ENCODE peak calls at places on chromosome 9, in four cellular contexts. One of them, this sample, is unnamed.

GRCh38 chr9:34554211-34555001 is 31.6 kb upstream of the ENHO start:
- DNase-seq in iris pigment epithelial cell: no peak
- DNase-seq in stimulated activated CD4-positive, alpha-beta T cell treated with anti-CD3 and anti-CD28 coated beads, Interleukin-2, amount 100 ng/mL, for 24 hours: no peak
- DNase-seq in stimulated activated CD8-positive, alpha-beta memory T cell treated with anti-CD3 and anti-CD28 coated beads, Interleukin-2, amount 100 ng/mL, for 48 hours: no peak
- DNase-seq in this sample: no peak

GRCh38 chr9:69376651-69377050 is 51.6 kb downstream of the ENTREP1 start:
- DNase-seq in iris pigment epithelial cell: peak
- DNase-seq in stimulated activated CD8-positive, alpha-beta memory T cell treated with anti-CD3 and anti-CD28 coated beads, Interleukin-2, amount 100 ng/mL, for 48 hours: no peak
- DNase-seq in stimulated activated CD4-positive, alpha-beta T cell treated with anti-CD3 and anti-CD28 coated beads, Interleukin-2, amount 100 ng/mL, for 24 hours: no peak
- DNase-seq in this sample: no peak

GRCh38 chr9:93089481-93089991 is 6.5 kb upstream of the CARD19 start:
- DNase-seq in stimulated activated CD4-positive, alpha-beta T cell treated with anti-CD3 and anti-CD28 coated beads, Interleukin-2, amount 100 ng/mL, for 24 hours: no peak
- DNase-seq in iris pigment epithelial cell: no peak
- DNase-seq in stimulated activated CD8-positive, alpha-beta memory T cell treated with anti-CD3 and anti-CD28 coated beads, Interleukin-2, amount 100 ng/mL, for 48 hours: no peak
- DNase-seq in this sample: no peak

GRCh38 chr9:135410421-135410820 is 69.2 kb upstream of the PPP1R26 start:
- DNase-seq in stimulated activated CD8-positive, alpha-beta memory T cell treated with anti-CD3 and anti-CD28 coated beads, Interleukin-2, amount 100 ng/mL, for 48 hours: no peak
- DNase-seq in iris pigment epithelial cell: no peak
- DNase-seq in stimulated activated CD4-positive, alpha-beta T cell treated with anti-CD3 and anti-CD28 coated beads, Interleukin-2, amount 100 ng/mL, for 24 hours: no peak
- DNase-seq in this sample: no peak

GRCh38 chr9:103210607-103211006 is 215.5 kb downstream of the CYLC2 start:
- DNase-seq in stimulated activated CD4-positive, alpha-beta T cell treated with anti-CD3 and anti-CD28 coated beads, Interleukin-2, amount 100 ng/mL, for 24 hours: no peak
- DNase-seq in stimulated activated CD8-positive, alpha-beta memory T cell treated with anti-CD3 and anti-CD28 coated beads, Interleukin-2, amount 100 ng/mL, for 48 hours: no peak
- DNase-seq in iris pigment epithelial cell: no peak
- DNase-seq in this sample: no peak

GRCh38 chr9:84808416-84808815 is 138.9 kb downstream of the NTRK2 start:
- DNase-seq in iris pigment epithelial cell: no peak
- DNase-seq in stimulated activated CD8-positive, alpha-beta memory T cell treated with anti-CD3 and anti-CD28 coated beads, Interleukin-2, amount 100 ng/mL, for 48 hours: no peak
- DNase-seq in stimulated activated CD4-positive, alpha-beta T cell treated with anti-CD3 and anti-CD28 coated beads, Interleukin-2, amount 100 ng/mL, for 24 hours: no peak
- DNase-seq in this sample: no peak

GRCh38 chr9:135979472-135980166 is 18.4 kb upstream of the UBAC1 start:
- DNase-seq in stimulated activated CD8-positive, alpha-beta memory T cell treated with anti-CD3 and anti-CD28 coated beads, Interleukin-2, amount 100 ng/mL, for 48 hours: no peak
- DNase-seq in stimulated activated CD4-positive, alpha-beta T cell treated with anti-CD3 and anti-CD28 coated beads, Interleukin-2, amount 100 ng/mL, for 24 hours: no peak
- DNase-seq in iris pigment epithelial cell: no peak
- DNase-seq in this sample: no peak

GRCh38 chr9:77899679-77900354 is 131.8 kb downstream of the GNAQ start:
- DNase-seq in stimulated activated CD8-positive, alpha-beta memory T cell treated with anti-CD3 and anti-CD28 coated beads, Interleukin-2, amount 100 ng/mL, for 48 hours: no peak
- DNase-seq in iris pigment epithelial cell: peak
- DNase-seq in stimulated activated CD4-positive, alpha-beta T cell treated with anti-CD3 and anti-CD28 coated beads, Interleukin-2, amount 100 ng/mL, for 24 hours: no peak
- DNase-seq in this sample: no peak

This sample was measured in activated gamma-delta T cell.